ENCODE peak calls at places on chromosomes 4 and X, in ten cellular contexts. J, W, V, F, R, D, L, Q, C and E are unnamed samples.

GRCh38 chr4:169338246-169338645 is 67.5 kb upstream of the SH3RF1 start:
- DNase-seq in J (no peak), W (no peak), V (no peak), F (no peak), R (no peak), D (no peak), L (no peak), Q (no peak), C (no peak), E (peak; percentile 79)

GRCh38 chrX:133415276-133416105 is at the start of gene GPC4:
- DNase-seq in J (no peak), W (peak; percentile 91), V (peak; percentile 80), F (peak; percentile 8), R (peak; percentile 70), D (no peak), L (peak; percentile 72), Q (peak; percentile 57), C (peak; percentile 76), E (no peak)

GRCh38 chr4:10599574-10599973 is 85.0 kb downstream of the CLNK start:
- DNase-seq in J (no peak), W (no peak), V (no peak), F (no peak), R (no peak), D (no peak), L (no peak), Q (no peak), C (no peak), E (peak; percentile 41)

GRCh38 chrX:70132877-70133302 is 357 bp upstream of the IGBP1 start:
- DNase-seq in J (no peak), W (no peak), V (no peak), F (no peak), R (no peak), D (no peak), L (no peak), Q (no peak), C (no peak), E (peak; percentile 3)

GRCh38 chr4:65798498-65799127 is 128.3 kb upstream of the EPHA5 start:
- DNase-seq in J (no peak), W (no peak), V (no peak), F (no peak), R (no peak), D (no peak), L (no peak), Q (no peak), C (no peak), E (no peak)

GRCh38 chr4:113645771-113646455 is 115.6 kb downstream of the CAMK2D start:
- DNase-seq in J (peak; percentile 89), W (no peak), V (no peak), F (peak; percentile 69), R (no peak), D (no peak), L (peak; percentile 62), Q (peak; percentile 83), C (peak; percentile 61), E (peak; percentile 82)

GRCh38 chr4:77579406-77580076 is 26.1 kb upstream of the CXCL13 start:
- DNase-seq in J (no peak), W (no peak), V (no peak), F (peak; percentile 15), R (no peak), D (no peak), L (no peak), Q (peak; percentile 39), C (no peak), E (peak; percentile 78)

GRCh38 chrX:83508006-83508405 is at the start of gene POU3F4:
- DNase-seq in J (no peak), W (peak; percentile 76), V (no peak), F (no peak), R (no peak), D (no peak), L (no peak), Q (no peak), C (no peak), E (no peak)

GRCh38 chr4:150569384-150569987 is 12.5 kb upstream of the MAB21L2 start:
- DNase-seq in J (no peak), W (peak; percentile 75), V (no peak), F (peak; percentile 33), R (no peak), D (no peak), L (no peak), Q (no peak), C (no peak), E (peak; percentile 79)

GRCh38 chr4:151670843-151671242 is 90.0 kb downstream of the GATB start:
- DNase-seq in J (no peak), W (no peak), V (no peak), F (no peak), R (no peak), D (no peak), L (no peak), Q (no peak), C (no peak), E (no peak)

GRCh38 chr4:1792832-1793495 is at the start of gene FGFR3:
- DNase-seq in J (no peak), W (no peak), V (peak; percentile 80), F (peak; percentile 54), R (no peak), D (no peak), L (no peak), Q (no peak), C (peak; percentile 56), E (no peak)

GRCh38 chrX:138995458-138995857 is 283.9 kb upstream of the FGF13 start:
- DNase-seq in J (no peak), W (no peak), V (no peak), F (no peak), R (no peak), D (no peak), L (no peak), Q (no peak), C (no peak), E (no peak)

GRCh38 chr4:88456757-88457306 is at the start of gene HERC5:
- DNase-seq in J (peak; percentile 97), W (peak; percentile 94), V (peak; percentile 94), F (peak; percentile 82), R (peak; percentile 96), D (peak; percentile 50), L (peak; percentile 88), Q (peak; percentile 85), C (peak; percentile 94), E (peak; percentile 81)

GRCh38 chr4:168846414-168846813 is 163.6 kb downstream of the CBR4 start:
- DNase-seq in J (no peak), W (no peak), V (no peak), F (no peak), R (no peak), D (no peak), L (no peak), Q (no peak), C (no peak), E (no peak)

DNA sequence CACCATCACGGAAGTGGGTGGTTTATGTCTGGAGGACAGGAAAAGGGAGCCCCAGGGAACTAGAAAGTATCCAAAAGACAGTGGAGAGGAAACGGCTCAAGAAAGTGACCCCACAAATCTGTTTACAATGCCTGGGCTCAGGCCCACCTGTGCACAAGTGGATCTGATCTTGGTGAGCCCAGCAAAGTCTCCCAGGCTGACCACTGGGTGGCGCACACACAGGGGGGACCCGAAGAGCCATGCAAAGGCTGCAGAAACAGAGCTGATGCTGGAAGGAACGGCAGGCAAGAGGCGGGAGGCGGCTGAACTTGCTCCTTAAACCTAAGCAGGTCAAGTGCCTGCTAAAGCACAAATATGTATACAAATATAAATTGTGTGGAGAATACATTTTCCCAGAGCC is 9.6 kb downstream of the HAUS7 start:
- DNase-seq in J (peak; percentile 47), W (no peak), V (no peak), F (peak; percentile 67), R (no peak), D (no peak), L (no peak), Q (no peak), C (peak; percentile 31), E (peak; percentile 39)
- TF ChIP-seq CTCF in J (peak; percentile 60), W (peak; percentile 42), V (peak; percentile 28), F (peak; percentile 59), R (no peak), D (peak; percentile 52), L (peak; percentile 51), Q (peak; percentile 63), C (peak; percentile 38), E (peak; percentile 45)

DNA sequence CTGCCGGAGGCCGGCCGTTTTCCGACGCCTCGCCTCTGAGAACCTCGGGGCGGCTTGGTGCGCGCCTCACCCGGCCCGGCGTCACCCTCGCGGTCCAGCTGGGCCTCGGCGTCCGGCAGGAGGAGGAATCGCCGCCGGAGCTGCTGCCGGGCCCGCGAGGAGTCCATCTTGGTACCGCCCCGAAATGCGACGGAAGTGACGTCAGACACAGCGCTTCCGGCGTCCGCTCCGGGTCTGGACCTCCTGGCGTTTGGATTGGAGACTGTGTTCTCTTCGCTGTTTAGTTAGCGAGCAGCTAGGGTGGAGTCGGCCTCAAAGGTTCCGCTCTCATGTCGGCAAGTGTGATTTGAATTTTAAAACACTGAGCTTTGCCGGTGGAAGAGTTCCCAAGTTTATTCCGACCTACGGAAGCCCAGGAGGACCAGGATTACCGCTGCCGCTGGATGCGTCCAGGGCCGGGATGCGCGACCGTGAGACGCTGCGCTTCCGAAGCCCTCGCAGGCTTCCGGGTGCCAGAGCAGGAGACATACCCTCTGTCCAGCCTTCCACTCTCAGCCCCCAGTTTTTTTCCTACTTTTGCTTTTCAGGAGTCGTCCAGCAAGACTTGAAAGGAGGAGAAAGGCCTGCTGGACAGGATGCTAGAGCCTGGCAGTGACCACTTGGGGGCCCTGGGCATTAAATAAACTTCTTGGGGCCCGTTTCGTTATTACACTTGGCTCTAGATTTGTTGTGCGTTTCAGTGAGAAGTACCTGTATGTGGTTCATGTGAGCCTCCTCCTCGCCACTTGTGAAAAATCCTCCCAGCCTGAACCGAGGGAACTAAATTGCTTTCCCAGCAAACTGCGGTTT is at the start of gene TMEM128:
- DNase-seq in J (peak; percentile 93), W (peak; percentile 96), V (peak; percentile 95), F (peak; percentile 85), R (peak; percentile 96), D (peak; percentile 57), L (peak; percentile 91), Q (peak; percentile 92), C (peak; percentile 94), E (peak; percentile 93)
- TF ChIP-seq POLR2A in J (peak; percentile 86), W (peak; percentile 71), V (peak; percentile 65), F (peak; percentile 75), R (peak; percentile 89), D (no peak), L (peak; percentile 16), Q (peak; percentile 83), C (peak; percentile 84), E (peak; percentile 92)

GRCh38 chrX:150362599-150363481 is at the start of gene MAMLD1:
- DNase-seq in J (peak; percentile 73), W (peak; percentile 86), V (peak; percentile 61), F (peak; percentile 47), R (peak; percentile 77), D (no peak), L (peak; percentile 64), Q (peak; percentile 51), C (peak; percentile 67), E (peak; percentile 84)
- TF ChIP-seq CTCF in J (no peak), W (no peak), V (peak; percentile 3), F (no peak), R (no peak), D (no peak), L (peak; percentile 29), Q (no peak), C (no peak), E (peak; percentile 26)

DNA sequence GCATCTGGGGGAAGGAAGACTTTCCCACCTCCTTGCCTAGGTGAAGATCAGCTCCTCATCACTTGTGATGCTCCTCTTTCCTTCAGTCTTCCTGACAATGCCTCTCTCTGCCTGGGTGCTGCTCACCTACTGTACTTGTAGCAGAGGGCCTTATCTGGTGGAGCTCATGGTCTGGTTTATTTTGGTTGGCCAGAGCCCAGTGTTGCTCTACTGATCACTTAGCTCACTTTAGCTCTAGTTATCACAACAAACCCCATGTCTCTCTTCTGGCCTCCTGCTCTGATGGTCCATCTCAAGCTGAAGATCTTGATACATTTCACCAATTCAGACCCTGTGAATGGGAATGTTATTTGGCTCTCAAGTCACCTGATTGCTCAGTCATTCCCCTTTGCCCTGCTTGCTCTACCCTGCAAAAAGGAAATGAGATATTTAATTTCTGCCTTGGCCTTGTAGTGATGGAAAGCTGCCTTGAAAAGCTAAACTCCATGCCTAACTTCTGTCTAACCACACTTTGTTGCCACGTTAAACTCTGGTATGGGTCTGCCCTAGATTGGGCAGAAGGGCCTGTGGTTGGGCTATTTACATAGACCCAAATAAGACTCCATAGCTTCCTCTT is 30.3 kb upstream of the ADH1C start:
- DNase-seq in J (no peak), W (no peak), V (no peak), F (no peak), R (no peak), D (no peak), L (no peak), Q (no peak), C (no peak), E (peak; percentile 71)
- TF ChIP-seq POLR2A in J (no peak), W (no peak), V (no peak), F (no peak), R (no peak), D (no peak), L (no peak), Q (no peak), C (no peak), E (no peak)